ENCODE peak calls at places on chromosomes 16 and 17, in four cellular contexts. One of them, this sample, is unnamed.

GRCh38 chr17:44351961-44352921 is 7.1 kb downstream of the GRN start:
- DNase-seq in heart right ventricle: no peak
- DNase-seq in GM23338: no peak
- DNase-seq in endothelial cell of umbilical vein: no peak
- DNase-seq in this sample: peak

GRCh38 chr17:33436321-33436720 is 143.2 kb upstream of the ASIC2 start:
- DNase-seq in heart right ventricle: no peak
- DNase-seq in GM23338: no peak
- DNase-seq in endothelial cell of umbilical vein: no peak
- DNase-seq in this sample: no peak

GRCh38 chr16:1019934-1020305 is 38.4 kb downstream of the SOX8 start:
- DNase-seq in heart right ventricle: no peak
- DNase-seq in endothelial cell of umbilical vein: no peak
- DNase-seq in GM23338: no peak
- DNase-seq in this sample: no peak

GRCh38 chr17:12732366-12732765 is 56.9 kb upstream of the ARHGAP44 start:
- DNase-seq in heart right ventricle: no peak
- DNase-seq in endothelial cell of umbilical vein: no peak
- DNase-seq in GM23338: no peak
- DNase-seq in this sample: no peak

GRCh38 chr16:8717892-8718400 is 43.5 kb downstream of the ABAT start:
- DNase-seq in endothelial cell of umbilical vein: no peak
- DNase-seq in GM23338: no peak
- DNase-seq in heart right ventricle: no peak
- DNase-seq in this sample: no peak

GRCh38 chr17:19800571-19800970 is 52.5 kb upstream of the ALDH3A1 start:
- DNase-seq in heart right ventricle: no peak
- DNase-seq in GM23338: peak
- DNase-seq in endothelial cell of umbilical vein: no peak
- DNase-seq in this sample: no peak

GRCh38 chr16:4743217-4743897 is 9.0 kb downstream of the DNAAF8 start:
- DNase-seq in heart right ventricle: no peak
- DNase-seq in GM23338: peak
- DNase-seq in endothelial cell of umbilical vein: no peak
- DNase-seq in this sample: peak

GRCh38 chr17:55644346-55644745 is 78.3 kb downstream of the TMEM100 start:
- DNase-seq in GM23338: no peak
- DNase-seq in heart right ventricle: no peak
- DNase-seq in endothelial cell of umbilical vein: no peak
- DNase-seq in this sample: no peak

GRCh38 chr16:86286991-86287640 is 223.2 kb upstream of the FOXF1 start:
- DNase-seq in heart right ventricle: no peak
- DNase-seq in GM23338: peak
- DNase-seq in endothelial cell of umbilical vein: no peak
- DNase-seq in this sample: peak

GRCh38 chr17:17350491-17351355 is 47.5 kb downstream of the NT5M start:
- DNase-seq in endothelial cell of umbilical vein: no peak
- DNase-seq in GM23338: peak
- DNase-seq in heart right ventricle: no peak
- DNase-seq in this sample: peak

GRCh38 chr16:1194665-1195392 is 30.2 kb downstream of the TPSG1 start:
- DNase-seq in endothelial cell of umbilical vein: no peak
- DNase-seq in GM23338: peak
- DNase-seq in heart right ventricle: no peak
- DNase-seq in this sample: no peak

GRCh38 chr17:60901806-60902205 is 224.2 kb downstream of the BCAS3 start:
- DNase-seq in GM23338: no peak
- DNase-seq in endothelial cell of umbilical vein: peak
- DNase-seq in heart right ventricle: no peak
- DNase-seq in this sample: no peak

GRCh38 chr16:52446076-52446475 is 100.9 kb downstream of the TOX3 start:
- DNase-seq in endothelial cell of umbilical vein: no peak
- DNase-seq in heart right ventricle: no peak
- DNase-seq in GM23338: no peak
- DNase-seq in this sample: peak

GRCh38 chr16:20806168-20807050 is at the start of the genes ERI2 and REXO5:
- DNase-seq in GM23338: peak
- DNase-seq in heart right ventricle: peak
- DNase-seq in endothelial cell of umbilical vein: peak
- DNase-seq in this sample: peak

GRCh38 chr16:88346680-88347505 is 35.9 kb upstream of the ZNF469 start:
- DNase-seq in heart right ventricle: no peak
- DNase-seq in endothelial cell of umbilical vein: no peak
- DNase-seq in GM23338: no peak
- DNase-seq in this sample: peak

GRCh38 chr17:50792132-50792531 is 24.8 kb upstream of the ANKRD40CL start:
- DNase-seq in endothelial cell of umbilical vein: no peak
- DNase-seq in GM23338: no peak
- DNase-seq in heart right ventricle: no peak
- DNase-seq in this sample: no peak

GRCh38 chr17:22268214-22268911 is 576.0 kb downstream of the KCNJ18 start:
- DNase-seq in endothelial cell of umbilical vein: no peak
- DNase-seq in heart right ventricle: no peak
- DNase-seq in GM23338: no peak
- DNase-seq in this sample: no peak

GRCh38 chr17:12041316-12041715 is 20.6 kb downstream of the MAP2K4 start:
- DNase-seq in GM23338: no peak
- DNase-seq in heart right ventricle: no peak
- DNase-seq in endothelial cell of umbilical vein: peak
- DNase-seq in this sample: no peak

GRCh38 chr17:30345527-30346075 is 11.7 kb upstream of the TMIGD1 start:
- DNase-seq in endothelial cell of umbilical vein: no peak
- DNase-seq in heart right ventricle: no peak
- DNase-seq in GM23338: no peak
- DNase-seq in this sample: no peak

GRCh38 chr17:15928286-15928785 is 16.6 kb upstream of the ADORA2B start:
- DNase-seq in endothelial cell of umbilical vein: no peak
- DNase-seq in GM23338: no peak
- DNase-seq in heart right ventricle: no peak
- DNase-seq in this sample: no peak

GRCh38 chr17:35023538-35023937 is 40.0 kb downstream of the RFFL start:
- DNase-seq in heart right ventricle: no peak
- DNase-seq in endothelial cell of umbilical vein: no peak
- DNase-seq in GM23338: no peak
- DNase-seq in this sample: no peak

GRCh38 chr16:5073279-5073629 is 1.6 kb downstream of the ALG1 start:
- DNase-seq in endothelial cell of umbilical vein: no peak
- DNase-seq in GM23338: no peak
- DNase-seq in heart right ventricle: no peak
- DNase-seq in this sample: no peak

GRCh38 chr16:23863511-23864422 is 28.0 kb downstream of the PRKCB start:
- DNase-seq in GM23338: no peak
- DNase-seq in endothelial cell of umbilical vein: no peak
- DNase-seq in heart right ventricle: no peak
- DNase-seq in this sample: no peak

GRCh38 chr16:56860226-56861020 is 4.6 kb upstream of the SLC12A3 start:
- DNase-seq in endothelial cell of umbilical vein: no peak
- DNase-seq in GM23338: no peak
- DNase-seq in heart right ventricle: no peak
- DNase-seq in this sample: no peak

GRCh38 chr16:67393790-67394270 is 532 bp upstream of the TPPP3 start:
- DNase-seq in GM23338: no peak
- DNase-seq in heart right ventricle: no peak
- DNase-seq in endothelial cell of umbilical vein: no peak
- DNase-seq in this sample: peak

GRCh38 chr17:13024526-13025263 is 6.9 kb upstream of the ELAC2 start:
- DNase-seq in heart right ventricle: peak
- DNase-seq in GM23338: peak
- DNase-seq in endothelial cell of umbilical vein: peak
- DNase-seq in this sample: peak

GRCh38 chr16:19499481-19499880 is 22.4 kb downstream of the GDE1 start:
- DNase-seq in GM23338: no peak
- DNase-seq in endothelial cell of umbilical vein: no peak
- DNase-seq in heart right ventricle: no peak
- DNase-seq in this sample: no peak
- H3K4me3 ChIP-seq in GM23338: no peak
- H3K4me3 ChIP-seq in endothelial cell of umbilical vein: no peak
- H3K4me3 ChIP-seq in heart right ventricle: no peak
- H3K4me3 ChIP-seq in this sample: no peak

DNA sequence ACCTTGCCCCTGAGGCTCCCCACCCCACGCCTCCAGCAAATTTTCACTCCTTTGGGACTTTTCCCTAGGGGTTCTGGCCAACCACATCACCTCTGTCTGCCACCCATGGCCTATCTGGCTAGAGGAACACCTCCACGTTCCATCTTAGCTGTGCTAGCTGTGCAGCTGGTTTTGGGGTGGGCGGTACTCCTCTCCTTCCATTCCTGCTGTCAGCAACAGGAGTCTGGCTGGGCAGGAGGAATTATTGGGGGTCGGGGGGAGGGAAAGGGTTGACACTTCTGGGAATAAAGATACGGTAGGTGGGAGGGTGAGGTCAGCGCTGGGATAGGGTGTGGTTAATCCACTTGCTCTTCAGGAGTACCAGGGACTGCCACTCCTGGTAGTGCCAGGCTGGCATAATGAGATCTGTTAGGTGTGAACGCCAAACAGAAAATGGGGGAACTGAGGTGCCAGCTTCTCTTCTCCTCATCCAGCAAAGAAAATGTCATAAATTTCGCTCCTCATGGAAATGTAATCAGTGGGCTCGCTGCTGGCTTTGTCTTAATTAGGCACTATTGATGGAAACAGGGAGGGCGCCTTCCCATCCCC is 1.2 kb upstream of the DNAH2 start:
- DNase-seq in GM23338: peak
- DNase-seq in endothelial cell of umbilical vein: no peak
- DNase-seq in heart right ventricle: no peak
- DNase-seq in this sample: no peak
- H3K4me3 ChIP-seq in GM23338: peak
- H3K4me3 ChIP-seq in endothelial cell of umbilical vein: peak
- H3K4me3 ChIP-seq in heart right ventricle: peak
- H3K4me3 ChIP-seq in this sample: peak

DNA sequence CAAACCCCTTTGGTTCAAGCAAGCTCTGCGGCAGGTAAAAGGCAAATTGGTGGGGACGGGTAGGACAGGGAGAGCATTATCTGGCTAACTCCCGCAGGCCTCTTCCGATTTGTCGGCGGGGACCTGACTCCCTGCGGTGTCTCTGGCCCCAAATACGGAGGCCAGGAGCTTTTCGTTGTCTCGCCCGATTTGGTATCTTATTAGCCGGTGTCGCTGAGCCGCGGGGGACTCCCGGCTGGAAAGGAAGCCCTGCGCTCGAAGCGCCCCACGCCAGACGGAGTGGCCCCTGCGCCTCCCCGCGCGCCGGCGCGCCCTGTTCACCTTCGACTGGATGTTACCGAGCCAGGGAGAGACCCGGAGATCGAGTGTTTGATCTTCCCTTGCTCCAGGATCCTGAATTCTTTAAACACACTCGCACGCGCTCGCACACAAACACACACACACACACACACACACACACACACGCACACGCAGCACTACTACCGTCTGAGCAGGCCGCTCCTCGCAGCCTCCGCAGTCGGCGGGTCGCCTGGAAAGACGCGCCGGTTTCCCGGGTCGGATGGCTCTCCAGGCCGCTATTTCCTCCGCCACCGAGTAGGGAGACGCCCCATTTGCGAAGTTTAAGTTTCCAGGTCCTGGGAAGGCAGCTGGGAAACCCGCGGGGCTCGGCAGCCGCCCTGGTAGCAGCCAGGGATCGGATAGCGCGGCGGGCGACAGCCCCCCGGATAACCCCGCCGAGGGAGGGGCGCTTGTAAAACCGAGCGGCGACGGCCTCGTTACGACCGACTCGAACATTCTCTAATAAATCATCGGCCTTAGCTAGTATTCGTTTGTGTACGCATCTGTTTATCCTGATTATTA is 3.3 kb downstream of the PRAC1 start:
- DNase-seq in GM23338: peak
- DNase-seq in heart right ventricle: no peak
- DNase-seq in endothelial cell of umbilical vein: no peak
- DNase-seq in this sample: peak
- H3K4me3 ChIP-seq in GM23338: peak
- H3K4me3 ChIP-seq in heart right ventricle: no peak
- H3K4me3 ChIP-seq in endothelial cell of umbilical vein: no peak
- H3K4me3 ChIP-seq in this sample: peak

DNA sequence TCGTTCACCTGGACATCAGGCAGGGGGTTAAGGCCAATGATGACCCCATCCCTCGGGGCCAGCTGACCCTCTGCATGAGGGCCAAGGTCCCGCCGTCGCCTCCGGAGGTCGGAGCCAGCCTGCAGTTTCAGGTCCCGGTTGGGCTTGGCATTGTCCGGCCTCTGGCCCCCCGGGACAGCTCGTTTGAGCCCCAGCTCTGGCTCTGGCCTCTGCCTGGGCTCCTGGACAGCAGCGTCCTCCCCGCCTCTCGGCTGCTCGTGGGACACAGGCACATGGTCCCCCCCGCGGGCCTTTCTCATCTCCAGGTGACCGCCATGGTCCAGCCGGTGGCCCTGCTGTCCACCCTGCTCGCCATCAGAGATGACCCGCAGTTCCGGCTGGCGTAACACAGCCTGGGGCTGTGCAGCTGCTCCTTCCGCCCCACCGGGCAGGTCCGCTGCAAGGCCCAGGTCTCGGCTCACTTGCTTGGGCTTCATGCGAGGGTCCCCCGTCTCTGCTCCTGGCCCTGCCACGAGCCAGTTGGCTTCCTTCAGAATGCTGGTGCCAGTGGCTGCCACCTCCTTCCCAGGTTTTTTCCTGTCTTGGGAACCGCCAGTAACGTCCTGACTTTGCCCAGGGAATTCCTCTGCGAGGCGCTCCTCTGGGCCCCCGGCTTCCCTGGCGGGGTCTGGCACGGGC is 6.7 kb downstream of the NDUFAF8 start:
- DNase-seq in GM23338: no peak
- DNase-seq in heart right ventricle: no peak
- DNase-seq in endothelial cell of umbilical vein: no peak
- DNase-seq in this sample: no peak
- H3K4me3 ChIP-seq in GM23338: no peak
- H3K4me3 ChIP-seq in heart right ventricle: no peak
- H3K4me3 ChIP-seq in endothelial cell of umbilical vein: no peak
- H3K4me3 ChIP-seq in this sample: no peak

This sample was measured in H7.